ENCODE peak calls at places on chromosomes 2 and 18, in nine cellular contexts. One of them, this sample, is unnamed.
A peak's percentile ranks its signal among the peaks of the same experiment; 100 is the strongest.

GRCh38 chr2:62660582-62661262 is 44.8 kb upstream of the EHBP1 start:
- DNase-seq in heart left ventricle: no peak
- DNase-seq in A673: no peak
- DNase-seq in CD8-positive, alpha-beta T cell: no peak
- DNase-seq in thyroid gland: no peak
- DNase-seq in HCT116: no peak
- DNase-seq in tibial artery: no peak
- DNase-seq in upper lobe of right lung: no peak
- DNase-seq in lower lobe of right lung: no peak
- DNase-seq in this sample: peak; percentile 18

GRCh38 chr18:4831791-4832375 is 365.2 kb downstream of the AKAIN1 start:
- DNase-seq in CD8-positive, alpha-beta T cell: no peak
- DNase-seq in tibial artery: no peak
- DNase-seq in heart left ventricle: no peak
- DNase-seq in HCT116: no peak
- DNase-seq in thyroid gland: no peak
- DNase-seq in lower lobe of right lung: no peak
- DNase-seq in A673: peak; percentile 25
- DNase-seq in upper lobe of right lung: no peak
- DNase-seq in this sample: no peak

GRCh38 chr18:50099725-50100414 is 95.1 kb downstream of the MYO5B start:
- DNase-seq in HCT116: no peak
- DNase-seq in heart left ventricle: no peak
- DNase-seq in CD8-positive, alpha-beta T cell: no peak
- DNase-seq in tibial artery: no peak
- DNase-seq in upper lobe of right lung: no peak
- DNase-seq in A673: no peak
- DNase-seq in lower lobe of right lung: no peak
- DNase-seq in thyroid gland: no peak
- DNase-seq in this sample: peak; percentile 88

GRCh38 chr18:2223394-2223793 is 347.9 kb downstream of the METTL4 start:
- DNase-seq in A673: no peak
- DNase-seq in CD8-positive, alpha-beta T cell: no peak
- DNase-seq in HCT116: no peak
- DNase-seq in tibial artery: no peak
- DNase-seq in lower lobe of right lung: no peak
- DNase-seq in upper lobe of right lung: no peak
- DNase-seq in heart left ventricle: no peak
- DNase-seq in thyroid gland: no peak
- DNase-seq in this sample: no peak

GRCh38 chr18:35778850-35779634 is 193.4 kb upstream of the RMP24 start:
- DNase-seq in A673: no peak
- DNase-seq in upper lobe of right lung: no peak
- DNase-seq in lower lobe of right lung: no peak
- DNase-seq in CD8-positive, alpha-beta T cell: no peak
- DNase-seq in HCT116: no peak
- DNase-seq in tibial artery: no peak
- DNase-seq in heart left ventricle: no peak
- DNase-seq in thyroid gland: no peak
- DNase-seq in this sample: no peak

GRCh38 chr2:10390369-10390801 is 57.7 kb downstream of the ODC1 start:
- DNase-seq in lower lobe of right lung: no peak
- DNase-seq in CD8-positive, alpha-beta T cell: no peak
- DNase-seq in A673: no peak
- DNase-seq in heart left ventricle: no peak
- DNase-seq in tibial artery: no peak
- DNase-seq in upper lobe of right lung: no peak
- DNase-seq in HCT116: no peak
- DNase-seq in thyroid gland: no peak
- DNase-seq in this sample: no peak

GRCh38 chr2:47073641-47074040 is 81.5 kb downstream of the STPG4 start:
- DNase-seq in tibial artery: no peak
- DNase-seq in heart left ventricle: no peak
- DNase-seq in upper lobe of right lung: no peak
- DNase-seq in thyroid gland: no peak
- DNase-seq in CD8-positive, alpha-beta T cell: no peak
- DNase-seq in HCT116: no peak
- DNase-seq in lower lobe of right lung: no peak
- DNase-seq in A673: no peak
- DNase-seq in this sample: no peak

GRCh38 chr2:42193722-42194187 is 24.6 kb downstream of the EML4 start:
- DNase-seq in HCT116: no peak
- DNase-seq in CD8-positive, alpha-beta T cell: no peak
- DNase-seq in lower lobe of right lung: no peak
- DNase-seq in thyroid gland: no peak
- DNase-seq in tibial artery: no peak
- DNase-seq in upper lobe of right lung: no peak
- DNase-seq in heart left ventricle: no peak
- DNase-seq in A673: peak; percentile 26
- DNase-seq in this sample: no peak

GRCh38 chr2:119008108-119008507 is 66.1 kb downstream of the MARCO start:
- DNase-seq in tibial artery: no peak
- DNase-seq in HCT116: peak; percentile 37
- DNase-seq in upper lobe of right lung: no peak
- DNase-seq in thyroid gland: no peak
- DNase-seq in A673: no peak
- DNase-seq in CD8-positive, alpha-beta T cell: no peak
- DNase-seq in lower lobe of right lung: no peak
- DNase-seq in heart left ventricle: no peak
- DNase-seq in this sample: no peak
- TF ChIP-seq CTCF in tibial artery: no peak
- TF ChIP-seq CTCF in HCT116: peak; percentile 40
- TF ChIP-seq CTCF in upper lobe of right lung: peak; percentile 5
- TF ChIP-seq CTCF in thyroid gland: no peak
- TF ChIP-seq CTCF in A673: peak; percentile 20
- TF ChIP-seq CTCF in CD8-positive, alpha-beta T cell: no peak
- TF ChIP-seq CTCF in lower lobe of right lung: peak; percentile 6
- TF ChIP-seq CTCF in heart left ventricle: no peak
- TF ChIP-seq CTCF in this sample: no peak

DNA sequence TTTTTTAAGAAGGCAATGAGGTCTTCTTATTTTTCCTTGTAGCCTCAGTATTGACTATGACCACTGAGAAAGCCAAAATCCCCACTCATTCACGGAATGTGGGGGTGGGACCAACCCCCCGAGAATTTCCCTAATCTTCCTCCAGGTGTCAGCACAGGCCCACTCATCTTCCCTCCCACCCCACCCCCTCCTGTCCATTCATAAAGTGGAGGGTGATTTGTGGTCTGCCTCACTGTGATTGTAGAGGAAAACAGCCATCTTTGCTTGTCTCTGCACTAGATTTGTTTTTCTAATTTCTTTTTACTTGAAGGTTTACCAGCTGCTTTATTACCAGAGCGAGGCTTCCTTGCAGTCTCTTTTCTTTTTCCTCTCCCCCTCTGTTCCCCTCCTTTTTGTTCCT is 171.7 kb downstream of the ICOS start:
- DNase-seq in HCT116: peak; percentile 3
- DNase-seq in thyroid gland: no peak
- DNase-seq in heart left ventricle: peak; percentile 30
- DNase-seq in CD8-positive, alpha-beta T cell: peak; percentile 45
- DNase-seq in tibial artery: no peak
- DNase-seq in upper lobe of right lung: no peak
- DNase-seq in lower lobe of right lung: no peak
- DNase-seq in A673: peak; percentile 68
- DNase-seq in this sample: no peak
- H3K4me3 ChIP-seq in HCT116: no peak overlapping the region
- H3K4me3 ChIP-seq in thyroid gland: no peak overlapping the region
- H3K4me3 ChIP-seq in heart left ventricle: no peak overlapping the region
- H3K4me3 ChIP-seq in CD8-positive, alpha-beta T cell: no peak overlapping the region
- H3K4me3 ChIP-seq in tibial artery: no peak overlapping the region
- H3K4me3 ChIP-seq in upper lobe of right lung: no peak overlapping the region
- H3K4me3 ChIP-seq in lower lobe of right lung: no peak overlapping the region
- H3K4me3 ChIP-seq in A673: no peak overlapping the region
- H3K4me3 ChIP-seq in this sample: no peak overlapping the region

GRCh38 chr2:179234658-179235240 is 29.9 kb downstream of the SESTD1 start:
- DNase-seq in HCT116: no peak
- DNase-seq in A673: no peak
- DNase-seq in upper lobe of right lung: no peak
- DNase-seq in thyroid gland: no peak
- DNase-seq in heart left ventricle: no peak
- DNase-seq in CD8-positive, alpha-beta T cell: no peak
- DNase-seq in tibial artery: no peak
- DNase-seq in lower lobe of right lung: no peak
- DNase-seq in this sample: no peak
- H3K27me3 ChIP-seq in HCT116: no peaks in the 10 kb centered on the region
- H3K27me3 ChIP-seq in A673: no peaks in the 10 kb centered on the region
- H3K27me3 ChIP-seq in upper lobe of right lung: no peaks in the 10 kb centered on the region
- H3K27me3 ChIP-seq in thyroid gland: no peaks in the 10 kb centered on the region
- H3K27me3 ChIP-seq in heart left ventricle: no peaks in the 10 kb centered on the region
- H3K27me3 ChIP-seq in CD8-positive, alpha-beta T cell: no peaks in the 10 kb centered on the region
- H3K27me3 ChIP-seq in tibial artery: no peaks in the 10 kb centered on the region
- H3K27me3 ChIP-seq in lower lobe of right lung: no peaks in the 10 kb centered on the region
- H3K27me3 ChIP-seq in this sample: no peaks in the 10 kb centered on the region

GRCh38 chr2:169225906-169226305 is 136.4 kb downstream of the LRP2 start:
- DNase-seq in thyroid gland: no peak
- DNase-seq in lower lobe of right lung: no peak
- DNase-seq in CD8-positive, alpha-beta T cell: no peak
- DNase-seq in tibial artery: no peak
- DNase-seq in HCT116: no peak
- DNase-seq in heart left ventricle: no peak
- DNase-seq in A673: no peak
- DNase-seq in upper lobe of right lung: no peak
- DNase-seq in this sample: peak; percentile 25

GRCh38 chr2:169225233-169225750 is 137.0 kb downstream of the LRP2 start:
- DNase-seq in thyroid gland: peak; percentile 61
- DNase-seq in tibial artery: no peak
- DNase-seq in upper lobe of right lung: no peak
- DNase-seq in lower lobe of right lung: no peak
- DNase-seq in CD8-positive, alpha-beta T cell: no peak
- DNase-seq in heart left ventricle: no peak
- DNase-seq in HCT116: no peak
- DNase-seq in A673: no peak
- DNase-seq in this sample: no peak

GRCh38 chr2:169222665-169223064 is 139.7 kb downstream of the LRP2 start:
- DNase-seq in heart left ventricle: no peak
- DNase-seq in A673: no peak
- DNase-seq in CD8-positive, alpha-beta T cell: no peak
- DNase-seq in HCT116: no peak
- DNase-seq in upper lobe of right lung: no peak
- DNase-seq in thyroid gland: no peak
- DNase-seq in tibial artery: no peak
- DNase-seq in lower lobe of right lung: no peak
- DNase-seq in this sample: peak; percentile 16

DNA sequence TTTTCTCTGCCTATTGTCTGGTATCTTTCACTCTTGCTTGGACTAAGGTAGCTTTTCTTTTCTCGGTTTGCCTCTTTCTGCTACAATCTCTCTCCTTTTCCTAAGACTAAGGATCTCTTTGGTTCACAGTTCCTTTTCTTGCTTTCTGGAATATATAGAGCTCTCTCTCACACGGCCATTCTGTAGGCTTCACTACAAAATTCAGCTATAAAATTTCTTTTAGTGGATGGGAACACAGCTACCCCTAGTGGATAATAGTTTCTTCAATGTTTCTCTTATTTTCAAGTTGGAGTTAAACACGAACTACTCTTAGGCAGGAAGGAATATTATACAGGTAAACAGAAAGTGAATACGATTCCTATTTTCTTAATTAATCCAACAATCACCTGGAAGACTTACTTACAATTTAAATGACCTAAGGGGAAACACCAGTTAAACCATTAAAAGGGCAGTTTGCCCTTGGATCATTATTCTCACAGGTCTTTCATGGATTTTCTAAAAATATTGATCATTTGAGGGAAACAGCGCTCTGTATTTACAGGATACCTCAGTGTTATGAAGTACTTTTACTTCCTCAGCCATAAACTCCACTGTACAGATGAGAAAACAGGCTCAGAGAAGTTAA is 140.5 kb downstream of the LRP2 start:
- DNase-seq in upper lobe of right lung: no peak
- DNase-seq in A673: peak; percentile 38
- DNase-seq in tibial artery: no peak
- DNase-seq in heart left ventricle: no peak
- DNase-seq in thyroid gland: no peak
- DNase-seq in CD8-positive, alpha-beta T cell: no peak
- DNase-seq in HCT116: peak; percentile 24
- DNase-seq in lower lobe of right lung: no peak
- DNase-seq in this sample: no peak
- TF ChIP-seq CTCF in upper lobe of right lung: peak; percentile 31
- TF ChIP-seq CTCF in A673: peak; percentile 59
- TF ChIP-seq CTCF in tibial artery: no peak
- TF ChIP-seq CTCF in heart left ventricle: peak; percentile 35
- TF ChIP-seq CTCF in thyroid gland: no peak
- TF ChIP-seq CTCF in CD8-positive, alpha-beta T cell: peak; percentile 31
- TF ChIP-seq CTCF in HCT116: peak; percentile 63
- TF ChIP-seq CTCF in lower lobe of right lung: no peak
- TF ChIP-seq CTCF in this sample: peak; percentile 40

DNA sequence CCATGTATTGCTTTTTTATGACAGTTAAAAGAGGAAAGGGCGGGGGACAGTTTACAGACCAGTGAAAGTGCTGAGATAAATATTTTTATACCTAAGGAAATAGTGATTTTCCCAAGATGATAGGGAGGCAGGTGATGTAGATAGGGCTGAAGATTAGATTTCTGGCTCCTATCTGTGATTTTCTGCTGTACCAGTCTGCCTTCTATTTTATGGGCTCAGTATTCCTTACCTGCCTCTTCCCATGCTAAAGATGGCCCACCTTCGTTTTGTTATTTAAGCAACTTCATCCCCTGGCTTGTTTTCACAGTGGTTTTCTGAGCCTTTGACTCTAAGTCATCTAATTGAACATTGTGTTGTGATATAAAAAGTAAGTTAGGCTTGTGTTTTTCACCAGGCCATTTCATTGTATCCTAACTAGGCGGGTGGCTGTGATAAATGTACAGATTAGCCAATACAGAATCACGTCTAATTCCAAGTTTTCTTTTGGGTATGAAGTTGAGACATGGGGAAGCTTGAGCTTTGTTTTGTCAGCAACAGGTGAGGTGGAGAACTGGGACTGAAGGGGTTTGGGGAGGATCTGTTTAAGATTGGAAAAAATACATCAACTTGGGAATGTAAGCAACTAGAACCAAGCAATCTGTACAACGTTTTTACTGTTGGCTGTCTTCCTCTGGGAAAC is 5.2 kb downstream of the RPL37A start:
- DNase-seq in tibial artery: no peak
- DNase-seq in heart left ventricle: no peak
- DNase-seq in A673: no peak
- DNase-seq in CD8-positive, alpha-beta T cell: no peak
- DNase-seq in HCT116: no peak
- DNase-seq in lower lobe of right lung: no peak
- DNase-seq in upper lobe of right lung: no peak
- DNase-seq in thyroid gland: no peak
- DNase-seq in this sample: no peak
- H3K4me3 ChIP-seq in tibial artery: no peak overlapping the region
- H3K4me3 ChIP-seq in heart left ventricle: no peak overlapping the region
- H3K4me3 ChIP-seq in A673: no peak overlapping the region
- H3K4me3 ChIP-seq in CD8-positive, alpha-beta T cell: no peak overlapping the region
- H3K4me3 ChIP-seq in HCT116: no peak overlapping the region
- H3K4me3 ChIP-seq in lower lobe of right lung: no peak overlapping the region
- H3K4me3 ChIP-seq in upper lobe of right lung: no peak overlapping the region
- H3K4me3 ChIP-seq in thyroid gland: no peak overlapping the region
- H3K4me3 ChIP-seq in this sample: no peak overlapping the region